ENCODE peak calls at places on chromosomes 11 and 22, in six cellular contexts. V is lung, A is prostate gland, F is mucosa of descending colon, J is brain microvascular endothelial cell, I is body of pancreas. X is an unnamed sample. For H3K36me3, the result is how much of the 10 kb centered on the place peaks cover.

GRCh38 chr11:128694618-128695481 is 978 bp downstream of the FLI1 start:
- DNase-seq in V (no peak), A (no peak), F (peak), J (no peak), I (no peak), X (peak)

GRCh38 chr22:42270178-42270511 is 308 bp downstream of the TCF20 start:
- DNase-seq in V (peak), A (no peak), F (peak), J (no peak), I (peak), X (peak)

GRCh38 chr11:100619484-100619883 is 67.6 kb upstream of the ARHGAP42 start:
- DNase-seq in V (no peak), A (no peak), F (no peak), J (peak), I (no peak), X (no peak)

GRCh38 chr11:20131744-20132666 is 28.3 kb downstream of the DBX1 start:
- DNase-seq in V (peak), A (peak), F (peak), J (peak), I (peak), X (peak)

GRCh38 chr11:27869701-27870100 is 169.4 kb upstream of the BDNF start:
- DNase-seq in V (no peak), A (no peak), F (no peak), J (no peak), I (no peak), X (no peak)

GRCh38 chr22:48940266-48940987 is 887.2 kb downstream of the BRD1 start:
- DNase-seq in V (peak), A (no peak), F (no peak), J (no peak), I (no peak), X (no peak)

GRCh38 chr11:46265764-46266163 is 11.7 kb upstream of the CREB3L1 start:
- DNase-seq in V (no peak), A (no peak), F (peak), J (no peak), I (no peak), X (no peak)

GRCh38 chr22:35648066-35649025 is at the start of gene APOL6:
- DNase-seq in V (peak), A (peak), F (peak), J (peak), I (peak), X (peak)

GRCh38 chr22:29081499-29082236 is 8.8 kb downstream of the KREMEN1 start:
- DNase-seq in V (no peak), A (no peak), F (no peak), J (no peak), I (no peak), X (no peak)

GRCh38 chr11:8867035-8867434 is 44.0 kb upstream of the AKIP1 start:
- DNase-seq in V (no peak), A (no peak), F (no peak), J (peak), I (no peak), X (no peak)

GRCh38 chr11:62832346-62833234 is at the start of gene TEX54:
- DNase-seq in V (no peak), A (peak), F (peak), J (peak), I (peak), X (peak)

GRCh38 chr11:126816655-126817054 is 183.9 kb downstream of the KIRREL3 start:
- DNase-seq in V (no peak), A (no peak), F (no peak), J (no peak), I (peak), X (no peak)

GRCh38 chr11:16843307-16843706 is 104.9 kb downstream of the C11orf58 start:
- DNase-seq in V (no peak), A (peak), F (no peak), J (no peak), I (peak), X (no peak)

GRCh38 chr11:97567801-97568200 is 1178.0 kb downstream of the JRKL start:
- DNase-seq in V (no peak), A (no peak), F (no peak), J (no peak), I (no peak), X (no peak)

GRCh38 chr11:76589945-76590630 is 80.5 kb downstream of the LRRC32 start:
- DNase-seq in V (no peak), A (no peak), F (no peak), J (no peak), I (no peak), X (no peak)

GRCh38 chr11:47980907-47981621 is 705 bp downstream of the PTPRJ start:
- DNase-seq in V (peak), A (no peak), F (peak), J (no peak), I (peak), X (peak)

GRCh38 chr11:18705651-18706281 is 7.2 kb downstream of the TMEM86A start:
- DNase-seq in V (peak), A (no peak), F (peak), J (no peak), I (peak), X (peak)

GRCh38 chr11:120517390-120518315 is 6.1 kb downstream of the GRIK4 start:
- DNase-seq in V (no peak), A (no peak), F (no peak), J (peak), I (no peak), X (no peak)

GRCh38 chr11:5043385-5043784 is 2.9 kb upstream of the OR52J3 start:
- DNase-seq in V (no peak), A (no peak), F (no peak), J (peak), I (no peak), X (no peak)

GRCh38 chr11:129278586-129279319 is 86.6 kb upstream of the ARHGAP32 start:
- DNase-seq in V (no peak), A (no peak), F (peak), J (no peak), I (peak), X (peak)

GRCh38 chr11:11636671-11637070 is 14.9 kb upstream of the GALNT18 start:
- DNase-seq in V (no peak), A (no peak), F (no peak), J (no peak), I (no peak), X (no peak)

GRCh38 chr11:76436020-76436419 is 8.8 kb upstream of the EMSY start:
- DNase-seq in V (no peak), A (no peak), F (no peak), J (no peak), I (no peak), X (no peak)

GRCh38 chr22:39427751-39428596 is 28.4 kb downstream of the TAB1 start:
- DNase-seq in V (no peak), A (no peak), F (peak), J (no peak), I (no peak), X (peak)

GRCh38 chr11:105229758-105230157 is 90.2 kb upstream of the CARD18 start:
- DNase-seq in V (no peak), A (no peak), F (no peak), J (no peak), I (no peak), X (no peak)

GRCh38 chr11:95187730-95188129 is 43.3 kb downstream of the SESN3 start:
- DNase-seq in V (no peak), A (no peak), F (no peak), J (no peak), I (no peak), X (no peak)
- H3K36me3 ChIP-seq in V (under half), A (under half), F (under half), J (under half), I (under half), X (under half)

GRCh38 chr11:64776875-64777274 is 1.5 kb downstream of the SF1 start:
- DNase-seq in V (no peak), A (no peak), F (no peak), J (no peak), I (no peak), X (peak)
- H3K36me3 ChIP-seq in V (under half), A (under half), F (under half), J (half or more), I (under half), X (under half)

GRCh38 chr11:114244995-114245394 is 51.2 kb upstream of the NNMT start:
- DNase-seq in V (no peak), A (no peak), F (no peak), J (no peak), I (no peak), X (no peak)
- H3K36me3 ChIP-seq in V (under half), A (under half), F (under half), J (under half), I (half or more), X (under half)

DNA sequence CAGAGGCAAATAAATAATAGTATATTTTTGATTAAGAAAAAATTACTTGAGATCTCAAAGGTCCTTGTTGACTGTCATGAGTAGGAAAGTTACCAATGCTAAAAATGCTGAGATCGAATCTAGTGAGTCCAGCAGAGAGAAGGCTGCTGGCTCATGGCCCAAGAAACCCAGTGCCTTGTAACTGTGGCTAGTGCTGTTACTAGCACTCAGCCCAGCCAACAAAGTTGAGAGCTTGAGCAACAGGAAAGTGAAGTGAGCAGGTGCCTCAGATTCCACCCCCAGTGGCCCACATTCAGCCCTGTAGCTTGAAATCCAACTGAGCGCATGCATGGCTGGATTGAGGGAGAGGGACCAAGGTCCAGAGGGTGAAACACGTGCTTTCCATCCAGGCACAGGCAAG is 398.2 kb downstream of the SHANK2 start:
- DNase-seq in V (no peak), A (no peak), F (no peak), J (no peak), I (no peak), X (no peak)
- H3K36me3 ChIP-seq in V (under half), A (under half), F (under half), J (under half), I (under half), X (under half)

GRCh38 chr11:71444811-71445210 is 3.4 kb downstream of the DHCR7 start:
- DNase-seq in V (no peak), A (no peak), F (peak), J (no peak), I (peak), X (no peak)

GRCh38 chr11:71443736-71444410 is 4.3 kb downstream of the DHCR7 start:
- DNase-seq in V (no peak), A (no peak), F (peak), J (no peak), I (peak), X (peak)

GRCh38 chr11:71441251-71441650 is 6.9 kb downstream of the DHCR7 start:
- DNase-seq in V (no peak), A (no peak), F (no peak), J (no peak), I (no peak), X (no peak)

GRCh38 chr11:71442123-71442522 is 6.1 kb downstream of the DHCR7 start:
- DNase-seq in V (no peak), A (no peak), F (no peak), J (no peak), I (no peak), X (no peak)

DNA sequence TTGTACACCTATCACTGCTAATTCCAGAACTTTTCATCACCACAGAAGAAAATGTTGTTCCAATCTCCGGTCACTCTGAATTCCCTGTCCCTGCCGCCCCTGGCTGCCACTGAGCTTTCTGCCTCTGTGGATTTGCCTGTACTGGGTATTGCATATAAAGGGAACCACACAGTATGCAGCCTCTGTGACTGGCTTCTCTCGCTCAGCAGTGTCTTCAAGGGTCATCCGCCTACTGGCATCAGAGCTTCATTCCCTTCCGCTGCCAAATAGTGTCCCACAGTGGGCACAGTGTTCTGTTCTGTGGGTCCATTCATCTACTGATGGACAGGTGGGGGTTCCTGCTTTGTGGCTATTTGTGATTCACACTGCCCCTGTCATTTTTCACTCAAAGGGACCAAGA is 5.3 kb downstream of the DHCR7 start:
- DNase-seq in V (no peak), A (no peak), F (no peak), J (no peak), I (no peak), X (no peak)
- H3K36me3 ChIP-seq in V (under half), A (under half), F (under half), J (half or more), I (under half), X (under half)

DNA sequence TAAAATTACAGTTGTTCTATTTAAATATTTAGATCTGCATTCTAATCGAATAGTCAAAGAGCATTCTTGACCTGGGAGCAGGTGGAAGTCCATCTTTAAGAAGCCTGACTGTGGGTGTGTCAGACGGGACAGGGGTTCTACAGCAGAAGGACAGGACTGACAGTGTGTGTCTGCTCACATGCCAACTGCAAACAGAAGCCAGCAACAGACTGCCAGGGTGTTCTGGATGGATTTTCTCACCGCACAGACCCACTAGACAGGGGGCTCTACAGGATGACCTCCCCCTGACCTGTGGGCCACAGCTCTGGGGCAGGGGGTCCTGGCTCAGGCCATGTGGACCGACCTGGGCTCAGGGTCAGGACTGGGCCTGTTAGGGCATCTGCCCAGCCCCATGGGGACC is 22.8 kb upstream of the NAP1L4 start:
- DNase-seq in V (no peak), A (no peak), F (no peak), J (no peak), I (no peak), X (no peak)
- H3K36me3 ChIP-seq in V (under half), A (under half), F (under half), J (half or more), I (under half), X (under half)

DNA sequence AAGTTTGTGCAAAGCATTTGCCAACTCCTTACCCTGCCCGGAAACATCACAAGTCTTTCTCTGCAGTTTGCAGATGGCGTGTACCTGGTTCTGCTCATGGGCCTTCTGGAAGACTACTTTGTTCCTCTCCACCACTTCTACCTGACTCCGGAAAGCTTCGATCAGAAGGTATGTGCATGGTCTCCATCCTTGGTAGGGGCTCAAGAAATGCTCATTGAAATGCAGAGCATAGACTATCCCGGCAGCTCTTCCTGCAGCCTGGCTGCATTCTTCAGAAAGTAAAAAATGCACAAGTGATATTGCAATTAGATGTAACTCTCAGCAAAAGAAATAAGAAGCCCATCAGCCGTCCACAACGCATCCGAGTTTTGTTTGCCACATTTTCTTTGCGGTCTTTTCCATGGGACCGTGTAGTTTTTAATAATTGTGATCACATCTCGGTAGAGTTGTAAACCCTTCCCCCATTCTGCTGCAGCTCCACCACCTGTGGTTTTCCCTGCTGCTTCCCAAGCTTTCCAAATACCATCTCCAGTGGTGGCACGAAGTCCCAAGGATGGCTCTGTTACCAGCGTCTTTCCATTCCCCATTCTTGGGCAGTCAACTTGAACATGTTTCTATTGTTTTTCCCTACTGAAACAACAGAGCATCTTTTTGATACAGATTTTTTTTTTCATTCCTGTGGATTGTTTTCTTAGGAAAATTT is 22.7 kb upstream of the PARVG start:
- DNase-seq in V (no peak), A (no peak), F (no peak), J (no peak), I (no peak), X (no peak)
- H3K36me3 ChIP-seq in V (under half), A (under half), F (under half), J (under half), I (under half), X (under half)

GRCh38 chr11:72231396-72232259 is 7.1 kb downstream of the INPPL1 start:
- DNase-seq in V (no peak), A (no peak), F (no peak), J (no peak), I (no peak), X (no peak)
- H3K36me3 ChIP-seq in V (under half), A (half or more), F (under half), J (half or more), I (under half), X (under half)

GRCh38 chr11:125579811-125580210 is 10.5 kb downstream of the EI24 start:
- DNase-seq in V (no peak), A (no peak), F (no peak), J (no peak), I (no peak), X (no peak)
- H3K36me3 ChIP-seq in V (half or more), A (under half), F (under half), J (half or more), I (half or more), X (under half)

DNA sequence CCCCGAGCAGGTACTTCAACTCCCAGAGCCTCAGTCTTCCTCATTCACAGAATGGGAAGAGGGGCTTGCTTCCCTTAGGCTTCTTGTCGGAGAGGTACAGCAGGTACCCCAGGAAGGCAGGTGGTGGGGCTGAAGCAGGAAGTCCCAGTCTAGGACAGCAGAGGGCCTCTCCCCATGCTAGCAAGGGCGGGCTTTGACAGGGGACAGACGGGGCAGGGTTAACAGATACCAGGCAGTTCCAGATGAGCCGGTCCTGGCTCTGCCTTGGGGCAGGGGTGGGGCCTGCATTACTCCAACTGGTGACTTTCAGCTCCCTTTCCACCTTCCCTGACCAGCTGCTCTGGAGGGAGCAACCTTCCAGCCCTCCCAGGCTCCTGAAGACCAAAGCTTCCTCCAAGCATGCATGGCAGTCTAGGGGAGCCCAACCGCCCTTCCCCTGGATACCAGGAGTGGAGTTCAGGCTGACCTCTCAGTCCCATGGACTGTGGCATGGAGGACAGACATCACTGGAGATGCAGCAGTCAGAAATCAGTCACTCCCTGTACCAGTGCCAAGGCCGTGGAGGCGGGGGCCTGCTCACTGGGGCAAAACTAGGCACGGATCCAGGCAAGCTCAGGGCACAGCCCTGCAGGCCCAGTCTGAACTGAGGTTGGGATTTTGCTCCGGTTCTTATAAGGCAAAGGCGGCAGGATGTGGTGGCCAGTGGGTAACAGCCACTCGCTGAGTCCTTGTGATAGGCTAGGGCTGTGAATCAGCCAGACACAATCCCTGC is 60.5 kb downstream of the NAT10 start:
- DNase-seq in V (no peak), A (peak), F (no peak), J (no peak), I (no peak), X (no peak)
- H3K36me3 ChIP-seq in V (under half), A (under half), F (under half), J (under half), I (under half), X (under half)

X was measured in Peyer's patch.